ENCODE peak calls at places on chromosomes 6 and 20, in nine cellular contexts. J is cardiac fibroblast; O is psoas muscle; M is CD4-positive, alpha-beta T cell; G is CD8-positive, alpha-beta T cell; N is foreskin keratinocyte; F is fibroblast of the aortic adventitia; L is cardiac muscle cell; Z is WERI-Rb-1. H is an unnamed sample.

GRCh38 chr6:22828179-22829062 is 259.1 kb downstream of the HDGFL1 start:
- DNase-seq in J (peak; percentile 94), O (no peak), M (no peak), G (no peak), N (peak; percentile 98), F (peak; percentile 97), L (peak; percentile 96), Z (peak; percentile 80), H (peak; percentile 24)

GRCh38 chr20:309841-310644 is 12.7 kb downstream of the ZCCHC3 start:
- DNase-seq in J (peak; percentile 100), O (peak; percentile 98), M (peak; percentile 79), G (peak; percentile 69), N (peak; percentile 82), F (peak; percentile 99), L (peak; percentile 100), Z (peak; percentile 37), H (peak; percentile 99)

GRCh38 chr6:91299544-91300491 is 712.9 kb upstream of the MAP3K7 start:
- DNase-seq in J (peak; percentile 4), O (peak; percentile 48), M (no peak), G (no peak), N (no peak), F (no peak), L (peak; percentile 1), Z (no peak), H (no peak)

GRCh38 chr20:49381558-49382493 is 100.6 kb downstream of the KCNB1 start:
- DNase-seq in J (peak; percentile 87), O (peak; percentile 91), M (no peak), G (no peak), N (peak; percentile 91), F (peak; percentile 84), L (peak; percentile 87), Z (no peak), H (no peak)

GRCh38 chr6:31639043-31639442 is 13.4 kb downstream of the BAG6 start:
- DNase-seq in J (no peak), O (no peak), M (no peak), G (no peak), N (no peak), F (no peak), L (no peak), Z (no peak), H (no peak)

GRCh38 chr20:62030834-62031434 is 34.7 kb downstream of the TAF4 start:
- DNase-seq in J (no peak), O (peak; percentile 26), M (peak; percentile 33), G (peak; percentile 11), N (peak; percentile 55), F (no peak), L (no peak), Z (no peak), H (no peak)

GRCh38 chr6:609905-610304 is 47.0 kb downstream of the HUS1B start:
- DNase-seq in J (no peak), O (no peak), M (no peak), G (no peak), N (no peak), F (no peak), L (no peak), Z (no peak), H (no peak)

GRCh38 chr6:75126518-75126917 is 79.3 kb downstream of the COL12A1 start:
- DNase-seq in J (no peak), O (no peak), M (no peak), G (no peak), N (no peak), F (no peak), L (no peak), Z (no peak), H (no peak)

GRCh38 chr20:23200914-23201313 is 114.8 kb upstream of the CD93 start:
- DNase-seq in J (peak; percentile 25), O (peak; percentile 68), M (no peak), G (no peak), N (peak; percentile 42), F (no peak), L (peak; percentile 27), Z (peak; percentile 57), H (peak; percentile 35)

GRCh38 chr20:10217517-10218410 is 866 bp upstream of the SNAP25 start:
- DNase-seq in J (peak; percentile 92), O (no peak), M (no peak), G (no peak), N (peak; percentile 14), F (peak; percentile 68), L (peak; percentile 99), Z (peak; percentile 80), H (peak; percentile 70)

GRCh38 chr6:31572041-31572911 is at the start of gene LTA:
- DNase-seq in J (no peak), O (no peak), M (peak; percentile 70), G (peak; percentile 56), N (no peak), F (no peak), L (no peak), Z (no peak), H (no peak)

GRCh38 chr6:41785689-41786450 is 1.6 kb upstream of the TOMM6 start:
- DNase-seq in J (peak; percentile 49), O (peak; percentile 60), M (no peak), G (no peak), N (peak; percentile 13), F (peak; percentile 18), L (peak; percentile 39), Z (no peak), H (no peak)

GRCh38 chr20:61932711-61933480 is 132.8 kb downstream of the TAF4 start:
- DNase-seq in J (no peak), O (peak; percentile 39), M (no peak), G (no peak), N (no peak), F (no peak), L (no peak), Z (peak; percentile 5), H (no peak)

GRCh38 chr6:15441215-15441868 is 195.5 kb downstream of the JARID2 start:
- DNase-seq in J (peak; percentile 86), O (no peak), M (peak; percentile 16), G (no peak), N (peak; percentile 64), F (peak; percentile 88), L (peak; percentile 85), Z (peak; percentile 67), H (peak; percentile 49)

GRCh38 chr6:151179321-151179720 is 60.4 kb upstream of the AKAP12 start:
- DNase-seq in J (peak; percentile 55), O (no peak), M (no peak), G (no peak), N (peak; percentile 75), F (peak; percentile 70), L (peak; percentile 68), Z (no peak), H (no peak)

GRCh38 chr6:166904101-166904746 is 52.1 kb downstream of the RNASET2 start:
- DNase-seq in J (peak; percentile 19), O (no peak), M (no peak), G (no peak), N (no peak), F (no peak), L (peak; percentile 50), Z (no peak), H (peak; percentile 30)

GRCh38 chr6:64895945-64896344 is 811.1 kb downstream of the EYS start:
- DNase-seq in J (no peak), O (no peak), M (no peak), G (no peak), N (no peak), F (no peak), L (no peak), Z (no peak), H (no peak)

GRCh38 chr20:2151805-2152727 is 50.4 kb downstream of the STK35 start:
- DNase-seq in J (peak; percentile 61), O (no peak), M (no peak), G (no peak), N (peak; percentile 66), F (peak; percentile 88), L (peak; percentile 38), Z (peak; percentile 51), H (no peak)

GRCh38 chr6:105136433-105137350 is 43.1 kb downstream of the POPDC3 start:
- DNase-seq in J (peak; percentile 60), O (peak; percentile 92), M (no peak), G (no peak), N (peak; percentile 37), F (peak; percentile 65), L (peak; percentile 71), Z (peak; percentile 55), H (peak; percentile 74)
- TF ChIP-seq CTCF in J (peak; percentile 23), O (peak; percentile 21), M (no peak), G (no peak), N (no peak), F (peak; percentile 43), L (peak; percentile 27), Z (peak; percentile 16), H (peak; percentile 4)

DNA sequence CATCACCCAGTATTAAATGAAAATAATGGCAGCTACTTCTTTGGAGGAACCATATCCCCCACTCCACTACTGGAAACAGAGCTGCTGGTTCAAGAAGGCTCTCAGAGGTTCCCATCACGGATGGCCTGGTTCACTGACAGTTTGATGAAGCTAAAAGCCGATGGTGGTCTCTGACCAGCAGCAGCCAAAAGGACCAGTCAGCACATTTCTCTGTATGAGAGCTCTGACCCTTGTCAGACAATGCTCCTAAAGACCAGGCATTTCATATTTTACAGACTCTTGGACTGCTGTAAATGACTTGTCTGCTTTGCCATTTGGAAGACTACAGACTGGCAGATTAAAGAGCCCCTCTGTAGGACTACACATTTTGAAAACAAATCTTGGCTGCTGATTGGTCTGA is 16.6 kb downstream of the PRKN start:
- DNase-seq in J (no peak), O (no peak), M (no peak), G (no peak), N (no peak), F (no peak), L (no peak), Z (no peak), H (no peak)
- TF ChIP-seq CTCF in J (no peak), O (no peak), M (no peak), G (no peak), N (no peak), F (no peak), L (no peak), Z (no peak), H (no peak)

DNA sequence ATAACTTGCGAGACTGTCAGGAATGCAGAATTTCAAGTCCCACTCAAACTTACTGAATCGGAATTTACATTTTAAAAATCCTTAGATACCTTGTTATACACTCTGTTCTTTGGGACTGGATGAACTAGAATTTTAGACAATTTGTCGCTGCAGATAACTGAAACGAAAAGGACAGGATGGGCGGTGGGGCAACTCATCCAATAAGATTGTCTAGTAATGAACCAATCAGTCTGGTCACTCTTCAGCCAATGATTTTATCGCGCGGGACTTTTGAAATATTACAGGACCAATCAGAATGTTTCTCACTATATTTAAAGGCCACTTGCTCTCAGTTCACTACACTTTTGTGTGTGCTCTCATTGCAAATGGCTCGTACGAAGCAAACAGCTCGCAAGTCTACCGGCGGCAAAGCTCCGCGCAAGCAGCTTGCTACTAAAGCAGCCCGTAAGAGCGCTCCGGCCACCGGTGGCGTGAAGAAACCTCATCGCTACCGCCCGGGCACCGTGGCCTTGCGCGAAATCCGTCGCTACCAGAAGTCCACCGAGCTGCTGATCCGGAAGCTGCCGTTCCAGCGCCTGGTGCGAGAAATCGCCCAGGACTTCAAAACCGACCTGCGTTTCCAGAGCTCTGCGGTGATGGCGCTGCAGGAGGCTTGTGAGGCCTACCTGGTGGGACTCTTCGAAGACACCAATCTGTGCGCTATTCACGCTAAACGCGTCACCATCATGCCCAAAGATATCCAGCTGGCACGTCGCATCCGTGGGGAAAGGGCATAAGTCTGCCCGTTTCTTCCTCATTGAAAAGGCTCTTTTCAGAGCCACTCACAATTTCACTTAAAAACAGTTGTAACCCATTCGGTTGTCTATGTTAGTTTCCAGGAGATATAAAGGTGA is 41.9 kb upstream of the HFE start:
- DNase-seq in J (peak; percentile 95), O (peak; percentile 65), M (peak; percentile 76), G (peak; percentile 70), N (peak; percentile 92), F (peak; percentile 96), L (peak; percentile 94), Z (no peak), H (no peak)
- TF ChIP-seq CTCF in J (peak; percentile 16), O (no peak), M (no peak), G (no peak), N (peak; percentile 38), F (peak; percentile 14), L (peak; percentile 35), Z (no peak), H (no peak)

GRCh38 chr6:88709819-88710246 is 253.6 kb downstream of the RNGTT start:
- DNase-seq in J (no peak), O (no peak), M (no peak), G (no peak), N (no peak), F (no peak), L (no peak), Z (no peak), H (no peak)
- TF ChIP-seq CTCF in J (no peak), O (no peak), M (no peak), G (no peak), N (no peak), F (no peak), L (no peak), Z (no peak), H (no peak)